ENCODE peak calls at places on chromosomes 16 and 17, in eight cellular contexts. F is glutamatergic neuron; M is endothelial cell; A is NCI-H2107; B is activated CD8-positive, alpha-beta T cell treated with anti-CD3 and anti-CD28 coated beads, Interleukin-2, amount 10 ng/mL, durations not matched to agents 7 days and 5 days; I is HFF-Myc; U is GM06990; Z is progenitor cell of endocrine pancreas. C is an unnamed sample.

GRCh38 chr17:80854220-80854619 is 137.4 kb upstream of the CHMP6 start:
- DNase-seq in F (no peak), M (no peak), A (no peak), B (no peak), I (no peak), U (no peak), Z (no peak), C (no peak)

GRCh38 chr16:28623172-28623711 is 13.4 kb upstream of the SULT1A1 start:
- DNase-seq in F (no peak), M (no peak), A (peak), B (peak), I (no peak), U (peak), Z (no peak), C (peak)

GRCh38 chr17:71986886-71987285 is 133.9 kb upstream of the SOX9 start:
- DNase-seq in F (no peak), M (no peak), A (no peak), B (no peak), I (no peak), U (no peak), Z (no peak), C (no peak)

GRCh38 chr16:12137344-12138094 is 161.0 kb downstream of the SNX29 start:
- DNase-seq in F (no peak), M (no peak), A (no peak), B (no peak), I (no peak), U (no peak), Z (no peak), C (no peak)

GRCh38 chr17:17151055-17151454 is 55.1 kb downstream of the PLD6 start:
- DNase-seq in F (no peak), M (no peak), A (no peak), B (no peak), I (peak), U (no peak), Z (no peak), C (no peak)

GRCh38 chr17:83111516-83112282 is 32.3 kb downstream of the METRNL start:
- DNase-seq in F (no peak), M (no peak), A (no peak), B (no peak), I (no peak), U (no peak), Z (no peak), C (no peak)

GRCh38 chr17:77404812-77405581 is 264.2 kb downstream of the SEC14L1 start:
- DNase-seq in F (no peak), M (no peak), A (no peak), B (peak), I (no peak), U (peak), Z (no peak), C (no peak)

GRCh38 chr16:74224828-74225227 is 71.8 kb upstream of the PSMD7 start:
- DNase-seq in F (no peak), M (no peak), A (no peak), B (no peak), I (no peak), U (no peak), Z (no peak), C (no peak)

GRCh38 chr17:28466521-28467048 is 6.9 kb upstream of the SLC13A2 start:
- DNase-seq in F (no peak), M (no peak), A (no peak), B (no peak), I (no peak), U (no peak), Z (no peak), C (peak)

GRCh38 chr17:58153046-58153445 is 4.9 kb downstream of the OR4D1 start:
- DNase-seq in F (no peak), M (no peak), A (no peak), B (peak), I (no peak), U (no peak), Z (no peak), C (no peak)

C was measured in HuH-7.